ENCODE peak calls at places on chromosome 3, in four cellular contexts. One of them, this sample, is unnamed.

GRCh38 chr3:45182915-45183881 is 37.0 kb upstream of the CDCP1 start:
- DNase-seq in HepG2: peak
- DNase-seq in GM12878: no peak
- DNase-seq in K562: peak
- DNase-seq in this sample: peak

GRCh38 chr3:69439683-69440270 is 53.9 kb upstream of the FRMD4B start:
- DNase-seq in HepG2: peak
- DNase-seq in GM12878: peak
- DNase-seq in K562: no peak
- DNase-seq in this sample: no peak

GRCh38 chr3:105430460-105430859 is 63.8 kb downstream of the ALCAM start:
- DNase-seq in K562: no peak
- DNase-seq in GM12878: no peak
- DNase-seq in HepG2: no peak
- DNase-seq in this sample: no peak

GRCh38 chr3:114624676-114625181 is 330.9 kb downstream of the TIGIT start:
- DNase-seq in K562: peak
- DNase-seq in GM12878: no peak
- DNase-seq in HepG2: peak
- DNase-seq in this sample: peak

GRCh38 chr3:10277115-10277625 is 15.6 kb downstream of the GHRL start:
- DNase-seq in HepG2: no peak
- DNase-seq in GM12878: no peak
- DNase-seq in K562: no peak
- DNase-seq in this sample: no peak

GRCh38 chr3:65873028-65873427 is 165.7 kb downstream of the MAGI1 start:
- DNase-seq in K562: no peak
- DNase-seq in HepG2: no peak
- DNase-seq in GM12878: no peak
- DNase-seq in this sample: no peak

GRCh38 chr3:101638262-101638745 is 38.6 kb downstream of the ZBTB11 start:
- DNase-seq in K562: no peak
- DNase-seq in GM12878: no peak
- DNase-seq in HepG2: peak
- DNase-seq in this sample: no peak

GRCh38 chr3:123757281-123757940 is 126.7 kb downstream of the MYLK start:
- DNase-seq in K562: no peak
- DNase-seq in HepG2: no peak
- DNase-seq in GM12878: peak
- DNase-seq in this sample: no peak

GRCh38 chr3:115702598-115702997 is 79.3 kb downstream of the GAP43 start:
- DNase-seq in GM12878: no peak
- DNase-seq in K562: no peak
- DNase-seq in HepG2: no peak
- DNase-seq in this sample: no peak

GRCh38 chr3:123610331-123610730 is 25.5 kb upstream of the HACD2 start:
- DNase-seq in HepG2: no peak
- DNase-seq in K562: no peak
- DNase-seq in GM12878: no peak
- DNase-seq in this sample: no peak

GRCh38 chr3:65401359-65401810 is 637.3 kb downstream of the MAGI1 start:
- DNase-seq in HepG2: no peak
- DNase-seq in K562: no peak
- DNase-seq in GM12878: no peak
- DNase-seq in this sample: no peak

GRCh38 chr3:52470920-52471319 is 15.5 kb downstream of the NISCH start:
- DNase-seq in GM12878: no peak
- DNase-seq in HepG2: no peak
- DNase-seq in K562: no peak
- DNase-seq in this sample: no peak

GRCh38 chr3:94187697-94188096 is 124.8 kb downstream of the NSUN3 start:
- DNase-seq in GM12878: no peak
- DNase-seq in HepG2: no peak
- DNase-seq in K562: no peak
- DNase-seq in this sample: no peak

GRCh38 chr3:143237036-143237688 is 117.6 kb downstream of the CHST2 start:
- DNase-seq in GM12878: no peak
- DNase-seq in HepG2: no peak
- DNase-seq in K562: no peak
- DNase-seq in this sample: no peak

GRCh38 chr3:138329127-138329983 is at the start of gene NME9:
- DNase-seq in K562: peak
- DNase-seq in HepG2: peak
- DNase-seq in GM12878: no peak
- DNase-seq in this sample: peak

GRCh38 chr3:52742418-52743041 is 28.2 kb downstream of the NEK4 start:
- DNase-seq in GM12878: peak
- DNase-seq in K562: peak
- DNase-seq in HepG2: peak
- DNase-seq in this sample: peak

GRCh38 chr3:108297636-108298035 is 1.3 kb downstream of the HHLA2 start:
- DNase-seq in GM12878: no peak
- DNase-seq in HepG2: no peak
- DNase-seq in K562: no peak
- DNase-seq in this sample: no peak
- TF ChIP-seq BHLHE40 in GM12878: no peak
- TF ChIP-seq BHLHE40 in HepG2: no peak
- TF ChIP-seq BHLHE40 in K562: no peak
- TF ChIP-seq BHLHE40 in this sample: no peak

GRCh38 chr3:13357074-13357473 is 63.0 kb downstream of the NUP210 start:
- DNase-seq in K562: no peak
- DNase-seq in GM12878: no peak
- DNase-seq in HepG2: no peak
- DNase-seq in this sample: no peak

GRCh38 chr3:13348671-13349396 is 71.3 kb downstream of the NUP210 start:
- DNase-seq in GM12878: no peak
- DNase-seq in K562: no peak
- DNase-seq in HepG2: no peak
- DNase-seq in this sample: no peak

GRCh38 chr3:13349823-13350222 is 70.3 kb downstream of the NUP210 start:
- DNase-seq in HepG2: no peak
- DNase-seq in GM12878: no peak
- DNase-seq in K562: no peak
- DNase-seq in this sample: no peak

GRCh38 chr3:13353936-13354542 is 66.1 kb downstream of the NUP210 start:
- DNase-seq in GM12878: no peak
- DNase-seq in HepG2: no peak
- DNase-seq in K562: peak
- DNase-seq in this sample: no peak

DNA sequence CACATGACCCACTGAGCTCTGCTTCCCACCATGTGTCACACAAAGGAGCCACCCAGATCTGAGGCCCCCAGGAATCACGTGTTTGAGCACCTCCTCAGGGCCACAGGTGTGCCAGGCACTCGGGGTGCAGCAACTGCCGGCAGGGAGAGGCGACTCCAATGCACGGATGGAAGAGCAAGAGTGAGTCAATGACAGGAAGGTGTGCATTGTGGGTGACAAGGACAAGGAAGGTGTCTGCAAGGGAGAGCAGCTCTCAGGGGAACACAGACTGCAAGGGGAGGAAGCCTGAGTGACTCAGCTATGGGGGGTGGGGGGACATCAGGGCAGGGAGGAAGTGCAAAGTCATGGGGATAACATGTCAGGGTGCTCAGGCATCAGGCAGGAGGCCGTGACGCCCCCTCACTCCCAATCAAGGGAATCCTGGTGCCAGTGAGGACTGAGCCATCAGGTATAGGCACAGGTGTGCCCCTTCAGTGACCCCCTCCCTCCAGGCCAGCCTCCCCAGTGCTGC is 67.4 kb downstream of the NUP210 start:
- DNase-seq in HepG2: no peak
- DNase-seq in K562: peak
- DNase-seq in GM12878: no peak
- DNase-seq in this sample: no peak
- TF ChIP-seq FOXK2 in HepG2: no peak
- TF ChIP-seq FOXK2 in K562: peak
- TF ChIP-seq FOXK2 in GM12878: no peak
- TF ChIP-seq FOXK2 in this sample: no peak

GRCh38 chr3:187913617-187914033 is 168.4 kb upstream of the BCL6 start:
- DNase-seq in K562: no peak
- DNase-seq in GM12878: no peak
- DNase-seq in HepG2: no peak
- DNase-seq in this sample: no peak
- TF ChIP-seq BHLHE40 in K562: no peak
- TF ChIP-seq BHLHE40 in GM12878: no peak
- TF ChIP-seq BHLHE40 in HepG2: no peak
- TF ChIP-seq BHLHE40 in this sample: no peak

GRCh38 chr3:150605998-150606641 is 3.0 kb downstream of the SELENOT start:
- DNase-seq in K562: no peak
- DNase-seq in GM12878: no peak
- DNase-seq in HepG2: no peak
- DNase-seq in this sample: no peak
- TF ChIP-seq FOXK2 in K562: no peak
- TF ChIP-seq FOXK2 in GM12878: no peak
- TF ChIP-seq FOXK2 in HepG2: no peak
- TF ChIP-seq FOXK2 in this sample: no peak

DNA sequence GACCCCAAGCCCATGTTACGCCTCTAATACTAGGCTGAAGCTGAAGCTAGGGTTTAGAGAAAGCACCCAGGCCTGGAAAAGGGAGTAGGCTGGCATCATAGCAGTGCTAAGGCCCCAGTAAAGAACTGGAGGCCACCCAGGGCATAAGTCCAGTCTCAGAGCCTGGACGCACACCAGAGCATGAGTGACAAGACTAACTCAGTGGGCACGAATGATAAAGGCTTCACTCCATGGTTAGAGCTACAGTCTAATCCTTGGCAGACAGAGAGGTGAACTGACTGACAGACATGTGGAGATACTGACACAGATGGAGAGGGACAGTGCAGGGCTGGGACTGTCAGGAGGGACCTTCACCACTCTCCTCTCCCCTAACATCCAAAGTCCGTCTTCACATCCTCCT is 139.8 kb downstream of the KCNMB2 start:
- DNase-seq in GM12878: no peak
- DNase-seq in HepG2: no peak
- DNase-seq in K562: no peak
- DNase-seq in this sample: no peak
- TF ChIP-seq BHLHE40 in GM12878: no peak
- TF ChIP-seq BHLHE40 in HepG2: no peak
- TF ChIP-seq BHLHE40 in K562: no peak
- TF ChIP-seq BHLHE40 in this sample: no peak

DNA sequence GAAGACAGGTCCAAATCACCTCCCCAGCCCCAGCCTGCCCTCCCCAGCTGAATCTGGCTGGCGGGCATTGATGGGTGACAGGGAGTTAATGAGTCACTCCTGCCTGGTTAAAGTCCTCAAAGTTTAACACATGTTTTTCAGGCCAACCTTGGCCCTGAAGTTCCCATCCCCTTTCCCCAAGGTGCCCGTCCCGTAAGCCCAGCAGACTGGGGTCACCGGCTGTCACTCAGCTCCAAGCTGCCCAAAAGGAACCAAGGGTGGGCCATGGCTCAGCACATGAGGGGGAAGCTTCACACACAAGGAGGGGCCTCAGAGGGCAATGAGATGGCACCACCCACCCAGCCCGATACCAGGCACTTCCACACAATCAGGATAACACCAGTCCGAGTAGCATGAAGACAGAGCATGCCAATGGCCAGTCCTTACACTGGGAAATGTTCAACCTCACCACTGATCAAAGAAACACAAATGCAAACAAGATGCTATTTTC is 10.2 kb upstream of the KLF15 start:
- DNase-seq in HepG2: no peak
- DNase-seq in K562: no peak
- DNase-seq in GM12878: no peak
- DNase-seq in this sample: no peak
- TF ChIP-seq FOXK2 in HepG2: no peak
- TF ChIP-seq FOXK2 in K562: no peak
- TF ChIP-seq FOXK2 in GM12878: no peak
- TF ChIP-seq FOXK2 in this sample: no peak

This sample was measured in HEK293T.